ENCODE peak calls at places on chromosomes 12 and 14, in four cellular contexts. One of them, this sample, is unnamed. For H3K4me1 and H3K27me3, the result is how much of the 10 kb centered on the place peaks cover.

GRCh38 chr12:20368653-20369163 is 371 bp downstream of the PDE3A start:
- DNase-seq in psoas muscle: peak
- DNase-seq in CD4-positive, CD25-positive, alpha-beta regulatory T cell: no peak
- DNase-seq in breast epithelium: no peak
- DNase-seq in this sample: peak

GRCh38 chr14:105026789-105027563 is 6.1 kb upstream of the CDCA4 start:
- DNase-seq in breast epithelium: no peak
- DNase-seq in psoas muscle: no peak
- DNase-seq in CD4-positive, CD25-positive, alpha-beta regulatory T cell: no peak
- DNase-seq in this sample: no peak

GRCh38 chr12:26133508-26133907 is 8.7 kb upstream of the BHLHE41 start:
- DNase-seq in CD4-positive, CD25-positive, alpha-beta regulatory T cell: no peak
- DNase-seq in breast epithelium: no peak
- DNase-seq in psoas muscle: no peak
- DNase-seq in this sample: no peak

GRCh38 chr14:91126761-91127160 is 12.9 kb downstream of the DGLUCY start:
- DNase-seq in breast epithelium: no peak
- DNase-seq in CD4-positive, CD25-positive, alpha-beta regulatory T cell: no peak
- DNase-seq in psoas muscle: no peak
- DNase-seq in this sample: no peak

GRCh38 chr14:101456246-101457159 is 104.8 kb upstream of the DIO3 start:
- DNase-seq in CD4-positive, CD25-positive, alpha-beta regulatory T cell: no peak
- DNase-seq in breast epithelium: no peak
- DNase-seq in psoas muscle: no peak
- DNase-seq in this sample: no peak

GRCh38 chr14:99809376-99809775 is 16.2 kb downstream of the EML1 start:
- DNase-seq in psoas muscle: peak
- DNase-seq in CD4-positive, CD25-positive, alpha-beta regulatory T cell: no peak
- DNase-seq in breast epithelium: no peak
- DNase-seq in this sample: no peak

GRCh38 chr12:100953217-100953616 is 158.6 kb downstream of the ANO4 start:
- DNase-seq in psoas muscle: no peak
- DNase-seq in CD4-positive, CD25-positive, alpha-beta regulatory T cell: no peak
- DNase-seq in breast epithelium: no peak
- DNase-seq in this sample: peak

GRCh38 chr12:51124504-51124903 is 41.1 kb upstream of the CSRNP2 start:
- DNase-seq in breast epithelium: no peak
- DNase-seq in CD4-positive, CD25-positive, alpha-beta regulatory T cell: no peak
- DNase-seq in psoas muscle: no peak
- DNase-seq in this sample: no peak

GRCh38 chr14:21084988-21085853 is 13.2 kb downstream of the ZNF219 start:
- DNase-seq in breast epithelium: no peak
- DNase-seq in CD4-positive, CD25-positive, alpha-beta regulatory T cell: no peak
- DNase-seq in psoas muscle: no peak
- DNase-seq in this sample: no peak

GRCh38 chr12:54948171-54948570 is 36.4 kb downstream of the TESPA1 start:
- DNase-seq in CD4-positive, CD25-positive, alpha-beta regulatory T cell: no peak
- DNase-seq in breast epithelium: no peak
- DNase-seq in psoas muscle: no peak
- DNase-seq in this sample: no peak

GRCh38 chr12:80777587-80777986 is 60.9 kb downstream of the MYF5 start:
- DNase-seq in CD4-positive, CD25-positive, alpha-beta regulatory T cell: no peak
- DNase-seq in breast epithelium: no peak
- DNase-seq in psoas muscle: no peak
- DNase-seq in this sample: peak

GRCh38 chr12:33771889-33772288 is 250.4 kb upstream of the ALG10 start:
- DNase-seq in psoas muscle: no peak
- DNase-seq in CD4-positive, CD25-positive, alpha-beta regulatory T cell: no peak
- DNase-seq in breast epithelium: no peak
- DNase-seq in this sample: no peak

GRCh38 chr12:65595016-65595560 is 229.2 kb upstream of the HMGA2 start:
- DNase-seq in breast epithelium: no peak
- DNase-seq in psoas muscle: no peak
- DNase-seq in CD4-positive, CD25-positive, alpha-beta regulatory T cell: no peak
- DNase-seq in this sample: no peak

GRCh38 chr12:102484017-102484731 is 3.8 kb upstream of the IGF1 start:
- DNase-seq in psoas muscle: peak
- DNase-seq in CD4-positive, CD25-positive, alpha-beta regulatory T cell: peak
- DNase-seq in breast epithelium: peak
- DNase-seq in this sample: peak

GRCh38 chr12:67981236-67982164 is 7.7 kb upstream of the IFNG-AS1 start:
- DNase-seq in breast epithelium: no peak
- DNase-seq in psoas muscle: no peak
- DNase-seq in CD4-positive, CD25-positive, alpha-beta regulatory T cell: no peak
- DNase-seq in this sample: no peak

GRCh38 chr14:61132336-61132735 is 148.8 kb downstream of the TMEM30B start:
- DNase-seq in breast epithelium: no peak
- DNase-seq in CD4-positive, CD25-positive, alpha-beta regulatory T cell: no peak
- DNase-seq in psoas muscle: no peak
- DNase-seq in this sample: no peak

GRCh38 chr14:69553221-69553620 is 21.4 kb downstream of the CCDC177 start:
- DNase-seq in CD4-positive, CD25-positive, alpha-beta regulatory T cell: no peak
- DNase-seq in breast epithelium: no peak
- DNase-seq in psoas muscle: no peak
- DNase-seq in this sample: no peak

GRCh38 chr12:26239508-26240328 is 44.3 kb downstream of the SSPN start:
- DNase-seq in psoas muscle: peak
- DNase-seq in breast epithelium: peak
- DNase-seq in CD4-positive, CD25-positive, alpha-beta regulatory T cell: no peak
- DNase-seq in this sample: no peak

GRCh38 chr12:76591461-76591860 is 31.9 kb upstream of the OSBPL8 start:
- DNase-seq in psoas muscle: no peak
- DNase-seq in CD4-positive, CD25-positive, alpha-beta regulatory T cell: no peak
- DNase-seq in breast epithelium: no peak
- DNase-seq in this sample: no peak

GRCh38 chr14:22536853-22537338 is 52.1 kb downstream of the DAD1 start:
- DNase-seq in breast epithelium: peak
- DNase-seq in CD4-positive, CD25-positive, alpha-beta regulatory T cell: no peak
- DNase-seq in psoas muscle: peak
- DNase-seq in this sample: no peak

GRCh38 chr14:49621114-49621881 is 699 bp downstream of the MGAT2 start:
- DNase-seq in breast epithelium: peak
- DNase-seq in psoas muscle: peak
- DNase-seq in CD4-positive, CD25-positive, alpha-beta regulatory T cell: no peak
- DNase-seq in this sample: peak

GRCh38 chr14:100015251-100015655 is 50.0 kb upstream of the EVL start:
- DNase-seq in CD4-positive, CD25-positive, alpha-beta regulatory T cell: no peak
- DNase-seq in breast epithelium: no peak
- DNase-seq in psoas muscle: no peak
- DNase-seq in this sample: no peak

GRCh38 chr12:113002676-113003075 is 24.4 kb downstream of the OAS2 start:
- DNase-seq in breast epithelium: no peak
- DNase-seq in CD4-positive, CD25-positive, alpha-beta regulatory T cell: no peak
- DNase-seq in psoas muscle: no peak
- DNase-seq in this sample: no peak

GRCh38 chr12:50257226-50258166 is 25.8 kb downstream of the LIMA1 start:
- DNase-seq in CD4-positive, CD25-positive, alpha-beta regulatory T cell: no peak
- DNase-seq in breast epithelium: no peak
- DNase-seq in psoas muscle: no peak
- DNase-seq in this sample: no peak

GRCh38 chr14:95098984-95099599 is 58.2 kb downstream of the DICER1 start:
- DNase-seq in breast epithelium: peak
- DNase-seq in CD4-positive, CD25-positive, alpha-beta regulatory T cell: peak
- DNase-seq in psoas muscle: peak
- DNase-seq in this sample: peak

GRCh38 chr12:68483592-68484373 is 126.9 kb upstream of the RAP1B start:
- DNase-seq in CD4-positive, CD25-positive, alpha-beta regulatory T cell: no peak
- DNase-seq in psoas muscle: no peak
- DNase-seq in breast epithelium: no peak
- DNase-seq in this sample: no peak

GRCh38 chr12:331287-331686 is 57.8 kb downstream of the KDM5A start:
- DNase-seq in CD4-positive, CD25-positive, alpha-beta regulatory T cell: no peak
- DNase-seq in breast epithelium: no peak
- DNase-seq in psoas muscle: no peak
- DNase-seq in this sample: no peak

GRCh38 chr14:35004839-35005238 is 22.0 kb downstream of the SRP54 start:
- DNase-seq in psoas muscle: no peak
- DNase-seq in breast epithelium: no peak
- DNase-seq in CD4-positive, CD25-positive, alpha-beta regulatory T cell: no peak
- DNase-seq in this sample: no peak

GRCh38 chr12:62306569-62307530 is 46.6 kb downstream of the USP15 start:
- DNase-seq in psoas muscle: no peak
- DNase-seq in CD4-positive, CD25-positive, alpha-beta regulatory T cell: no peak
- DNase-seq in breast epithelium: no peak
- DNase-seq in this sample: no peak

GRCh38 chr12:69555461-69555860 is 29.8 kb upstream of the CCT2 start:
- DNase-seq in psoas muscle: no peak
- DNase-seq in CD4-positive, CD25-positive, alpha-beta regulatory T cell: no peak
- DNase-seq in breast epithelium: no peak
- DNase-seq in this sample: no peak

GRCh38 chr14:61153436-61153835 is 127.7 kb downstream of the TMEM30B start:
- DNase-seq in CD4-positive, CD25-positive, alpha-beta regulatory T cell: no peak
- DNase-seq in psoas muscle: no peak
- DNase-seq in breast epithelium: peak
- DNase-seq in this sample: no peak

GRCh38 chr14:34009956-34010355 is 59.1 kb upstream of the EGLN3 start:
- DNase-seq in CD4-positive, CD25-positive, alpha-beta regulatory T cell: no peak
- DNase-seq in breast epithelium: no peak
- DNase-seq in psoas muscle: no peak
- DNase-seq in this sample: no peak

GRCh38 chr12:118064608-118065007 is 3.6 kb upstream of the WSB2 start:
- DNase-seq in psoas muscle: no peak
- DNase-seq in CD4-positive, CD25-positive, alpha-beta regulatory T cell: peak
- DNase-seq in breast epithelium: no peak
- DNase-seq in this sample: peak

DNA sequence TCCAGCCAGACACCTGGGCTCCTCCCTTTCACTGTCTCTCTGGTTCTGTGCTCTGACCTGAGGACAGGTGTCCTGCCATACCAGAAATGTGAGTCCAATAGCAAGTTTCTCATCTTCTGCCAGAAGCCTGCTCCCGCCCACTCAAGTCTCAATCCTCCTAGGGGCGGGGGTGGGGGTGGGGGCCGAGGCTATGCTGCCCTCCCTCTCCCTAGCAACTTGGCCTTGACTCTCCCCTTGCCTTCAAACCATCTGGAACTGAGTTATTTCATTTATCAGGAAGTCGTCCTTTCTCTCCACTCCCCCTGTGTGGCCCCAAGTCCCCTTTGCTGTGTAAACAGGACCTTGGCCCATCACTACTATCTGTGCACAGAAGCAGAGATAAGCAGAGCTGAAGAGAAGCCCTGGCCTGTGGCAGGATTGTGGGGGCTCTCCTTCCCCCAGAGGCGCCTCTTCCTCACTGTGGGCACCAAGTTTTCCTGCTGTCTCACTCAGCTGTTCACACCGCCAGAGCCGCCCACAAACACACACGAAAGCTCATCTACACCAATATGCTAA is 117.1 kb downstream of the DPF3 start:
- DNase-seq in psoas muscle: no peak
- DNase-seq in CD4-positive, CD25-positive, alpha-beta regulatory T cell: no peak
- DNase-seq in breast epithelium: no peak
- DNase-seq in this sample: no peak
- H3K4me1 ChIP-seq in psoas muscle: half or more
- H3K4me1 ChIP-seq in CD4-positive, CD25-positive, alpha-beta regulatory T cell: under half
- H3K4me1 ChIP-seq in breast epithelium: under half
- H3K4me1 ChIP-seq in this sample: under half

GRCh38 chr14:72891666-72892102 is 2.2 kb downstream of the DPF3 start:
- DNase-seq in CD4-positive, CD25-positive, alpha-beta regulatory T cell: no peak
- DNase-seq in psoas muscle: no peak
- DNase-seq in breast epithelium: no peak
- DNase-seq in this sample: no peak
- H3K4me3 ChIP-seq in CD4-positive, CD25-positive, alpha-beta regulatory T cell: peak
- H3K4me3 ChIP-seq in psoas muscle: peak
- H3K4me3 ChIP-seq in breast epithelium: peak
- H3K4me3 ChIP-seq in this sample: peak

GRCh38 chr14:44639986-44640385 is 132.9 kb upstream of the FSCB start:
- DNase-seq in psoas muscle: no peak
- DNase-seq in CD4-positive, CD25-positive, alpha-beta regulatory T cell: no peak
- DNase-seq in breast epithelium: no peak
- DNase-seq in this sample: no peak
- H3K27me3 ChIP-seq in psoas muscle: under half
- H3K27me3 ChIP-seq in CD4-positive, CD25-positive, alpha-beta regulatory T cell: under half
- H3K27me3 ChIP-seq in breast epithelium: under half
- H3K27me3 ChIP-seq in this sample: under half

GRCh38 chr12:108700833-108701450 is 30.4 kb downstream of the CORO1C start:
- DNase-seq in CD4-positive, CD25-positive, alpha-beta regulatory T cell: no peak
- DNase-seq in psoas muscle: no peak
- DNase-seq in breast epithelium: peak
- DNase-seq in this sample: peak

GRCh38 chr12:108699955-108700563 is 31.3 kb downstream of the CORO1C start:
- DNase-seq in breast epithelium: no peak
- DNase-seq in CD4-positive, CD25-positive, alpha-beta regulatory T cell: no peak
- DNase-seq in psoas muscle: no peak
- DNase-seq in this sample: no peak

GRCh38 chr12:108696111-108696995 is 35.0 kb downstream of the CORO1C start:
- DNase-seq in CD4-positive, CD25-positive, alpha-beta regulatory T cell: no peak
- DNase-seq in psoas muscle: no peak
- DNase-seq in breast epithelium: peak
- DNase-seq in this sample: peak

GRCh38 chr12:108696996-108697290 is 34.4 kb downstream of the CORO1C start:
- DNase-seq in psoas muscle: no peak
- DNase-seq in CD4-positive, CD25-positive, alpha-beta regulatory T cell: no peak
- DNase-seq in breast epithelium: no peak
- DNase-seq in this sample: no peak

DNA sequence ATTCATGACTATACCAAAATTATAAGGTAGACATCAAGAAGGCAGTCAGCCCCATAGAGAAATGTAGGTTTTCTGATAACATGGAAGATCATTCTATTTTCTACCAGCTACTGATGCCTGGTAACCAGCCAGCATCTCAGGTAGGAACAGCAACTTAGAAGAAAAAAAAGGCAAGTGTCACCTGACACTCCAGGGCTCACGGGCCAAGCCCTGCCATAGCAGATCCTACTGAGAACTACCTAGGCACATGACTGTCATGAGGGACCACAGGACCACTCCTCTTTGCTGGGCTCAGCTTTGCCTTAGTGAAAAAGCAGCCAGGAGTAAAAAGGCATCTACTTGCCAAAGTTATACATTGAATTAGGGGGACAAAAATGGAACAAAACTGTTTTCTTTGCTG is 33.4 kb downstream of the CORO1C start:
- DNase-seq in CD4-positive, CD25-positive, alpha-beta regulatory T cell: no peak
- DNase-seq in psoas muscle: no peak
- DNase-seq in breast epithelium: no peak
- DNase-seq in this sample: no peak
- H3K4me1 ChIP-seq in CD4-positive, CD25-positive, alpha-beta regulatory T cell: under half
- H3K4me1 ChIP-seq in psoas muscle: half or more
- H3K4me1 ChIP-seq in breast epithelium: under half
- H3K4me1 ChIP-seq in this sample: under half